ENCODE peak calls at places on chromosomes 1 and 21, in nine cellular contexts. A is tibial artery, K is cardiac fibroblast, J is IMR-90, X is PC-3, Y is kidney epithelial cell, D is Caco-2, F is psoas muscle, B is esophagus squamous epithelium. N is an unnamed sample.

GRCh38 chr1:153548722-153549695 is at the start of gene S100A3:
- DNase-seq in A (peak), K (peak), J (peak), X (peak), Y (peak), D (no peak), F (peak), B (no peak), N (peak)

GRCh38 chr1:21294266-21295058 is 4.2 kb upstream of the ECE1 start:
- DNase-seq in A (no peak), K (peak), J (no peak), X (peak), Y (no peak), D (no peak), F (no peak), B (no peak), N (no peak)

GRCh38 chr1:76697361-76697760 is 169.9 kb upstream of the ST6GALNAC5 start:
- DNase-seq in A (no peak), K (no peak), J (no peak), X (no peak), Y (no peak), D (no peak), F (no peak), B (no peak), N (no peak)

GRCh38 chr1:179380299-179380698 is 14.5 kb downstream of the AXDND1 start:
- DNase-seq in A (no peak), K (no peak), J (no peak), X (no peak), Y (no peak), D (no peak), F (no peak), B (no peak), N (no peak)

GRCh38 chr1:19040010-19040680 is 83.7 kb upstream of the IFFO2 start:
- DNase-seq in A (no peak), K (no peak), J (no peak), X (no peak), Y (no peak), D (peak), F (no peak), B (no peak), N (no peak)

GRCh38 chr1:177190308-177190970 is 19.7 kb downstream of the BRINP2 start:
- DNase-seq in A (no peak), K (no peak), J (no peak), X (no peak), Y (no peak), D (no peak), F (no peak), B (no peak), N (no peak)

GRCh38 chr1:33097137-33097611 is 16.2 kb downstream of the AZIN2 start:
- DNase-seq in A (no peak), K (peak), J (peak), X (no peak), Y (no peak), D (no peak), F (no peak), B (no peak), N (no peak)

GRCh38 chr1:10824821-10825540 is 28.5 kb upstream of the CASZ1 start:
- DNase-seq in A (no peak), K (peak), J (peak), X (peak), Y (peak), D (no peak), F (no peak), B (no peak), N (peak)

GRCh38 chr1:27496604-27497155 is 6.7 kb upstream of the WASF2 start:
- DNase-seq in A (no peak), K (peak), J (peak), X (peak), Y (no peak), D (peak), F (no peak), B (no peak), N (no peak)

GRCh38 chr1:206050655-206051235 is 2.2 kb upstream of the RHEX start:
- DNase-seq in A (no peak), K (peak), J (peak), X (peak), Y (peak), D (no peak), F (no peak), B (peak), N (peak)

GRCh38 chr1:13513885-13514546 is at the start of gene LRRC38:
- DNase-seq in A (no peak), K (no peak), J (no peak), X (peak), Y (no peak), D (no peak), F (peak), B (no peak), N (no peak)

GRCh38 chr1:47533176-47534039 is 95.6 kb downstream of the FOXD2 start:
- DNase-seq in A (peak), K (peak), J (peak), X (no peak), Y (no peak), D (peak), F (peak), B (no peak), N (no peak)

GRCh38 chr1:98498651-98499050 is 162.9 kb upstream of the SNX7 start:
- DNase-seq in A (no peak), K (no peak), J (no peak), X (no peak), Y (no peak), D (no peak), F (no peak), B (no peak), N (no peak)

GRCh38 chr21:22209304-22209700 is 1211.1 kb downstream of the NCAM2 start:
- DNase-seq in A (no peak), K (no peak), J (no peak), X (no peak), Y (no peak), D (no peak), F (no peak), B (no peak), N (no peak)

GRCh38 chr1:199226163-199226562 is 587.3 kb downstream of the PTPRC start:
- DNase-seq in A (no peak), K (peak), J (peak), X (peak), Y (peak), D (no peak), F (no peak), B (no peak), N (no peak)

GRCh38 chr21:34537838-34538237 is 25.8 kb upstream of the KCNE1 start:
- DNase-seq in A (no peak), K (no peak), J (peak), X (no peak), Y (no peak), D (no peak), F (no peak), B (no peak), N (no peak)
- TF ChIP-seq CTCF in A (no peak), K (no peak), J (no peak), X (no peak), Y (no peak), D (no peak), F (no peak), B (no peak), N (no peak)

DNA sequence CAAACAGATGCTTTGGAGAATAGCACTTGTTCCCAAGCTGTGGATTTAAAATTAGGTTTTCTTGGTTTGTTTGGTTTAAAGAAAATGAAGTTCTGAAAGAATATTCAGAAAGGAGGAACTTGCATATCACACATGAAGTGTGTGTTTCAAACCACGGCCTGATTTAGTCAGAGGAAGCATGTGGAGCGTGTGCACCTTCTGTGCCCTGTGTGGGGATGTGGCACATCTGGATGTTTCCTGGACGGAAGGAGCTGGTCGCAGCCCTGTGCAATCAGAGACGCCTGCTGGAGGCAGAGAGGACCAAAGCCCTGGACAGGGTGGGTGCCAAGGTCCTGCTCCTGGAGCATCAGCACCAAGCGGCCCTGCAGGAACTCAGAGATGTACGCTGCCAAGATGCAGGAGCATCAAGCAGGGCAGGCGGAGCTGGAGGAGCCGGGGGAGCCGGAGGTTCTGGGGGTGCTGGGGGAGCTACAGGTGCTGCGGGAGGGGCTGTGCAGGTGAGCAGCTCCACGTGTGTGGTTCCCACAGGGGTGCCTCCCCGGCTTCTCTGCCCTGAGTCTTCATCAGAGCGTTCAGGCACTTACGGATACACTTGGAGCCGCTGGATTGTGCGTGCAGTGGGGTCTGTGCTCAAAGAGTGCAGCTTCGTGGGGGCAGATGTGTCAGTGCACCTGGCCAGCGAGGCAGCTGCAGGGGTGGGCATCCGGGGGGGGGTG is 45.7 kb downstream of the PCNT start:
- DNase-seq in A (no peak), K (no peak), J (no peak), X (no peak), Y (no peak), D (no peak), F (no peak), B (no peak), N (no peak)
- H3K4me3 ChIP-seq in A (no peak), K (no peak), J (no peak), X (no peak), Y (no peak), D (no peak), F (peak), B (no peak), N (no peak)

DNA sequence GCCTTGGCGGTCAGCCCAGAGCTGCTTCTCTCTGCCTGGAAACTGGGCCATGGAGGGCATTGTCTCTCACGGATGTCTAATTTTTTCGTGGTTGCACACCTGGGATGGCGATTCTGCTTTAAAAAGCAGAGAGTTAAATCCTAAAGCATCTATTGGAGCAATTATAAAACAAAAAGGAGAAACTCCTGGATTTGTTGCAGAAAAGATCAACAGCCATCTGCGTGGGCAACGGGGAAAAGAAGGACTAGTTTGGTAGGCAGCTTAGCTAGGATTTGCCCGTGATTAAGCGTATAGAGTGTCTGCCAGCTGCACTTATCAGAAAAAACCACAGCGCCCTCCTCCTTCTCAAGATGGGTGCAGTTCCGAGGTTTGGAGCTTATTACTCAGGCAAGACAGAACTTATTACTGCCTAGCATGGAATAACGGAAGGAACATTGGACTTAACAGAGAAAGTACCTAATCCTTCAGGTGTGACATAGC is 524 bp upstream of the SLC25A24 start:
- DNase-seq in A (peak), K (peak), J (peak), X (peak), Y (peak), D (peak), F (no peak), B (no peak), N (peak)
- TF ChIP-seq CTCF in A (peak), K (peak), J (peak), X (peak), Y (peak), D (peak), F (no peak), B (peak), N (peak)

GRCh38 chr1:114218397-114219237 is 64.9 kb upstream of the SYT6 start:
- DNase-seq in A (no peak), K (no peak), J (no peak), X (no peak), Y (no peak), D (no peak), F (no peak), B (no peak), N (no peak)
- H3K4me3 ChIP-seq in A (peak), K (no peak), J (no peak), X (no peak), Y (no peak), D (no peak), F (peak), B (no peak), N (no peak)

GRCh38 chr1:106268070-106268469 is 788.4 kb upstream of the PRMT6 start:
- DNase-seq in A (no peak), K (peak), J (no peak), X (peak), Y (no peak), D (peak), F (no peak), B (no peak), N (no peak)
- TF ChIP-seq CTCF in A (no peak), K (no peak), J (no peak), X (peak), Y (peak), D (peak), F (no peak), B (no peak), N (peak)